ENCODE peak calls at places on chromosome 21, in five cellular contexts. E is SK-MEL-5; V is A172; K is kidney glomerular epithelial cell; P is activated effector memory CD4-positive, alpha-beta T cell treated with anti-CD3 and anti-CD28 coated beads, Interleukin-2, amount 50 U/mL, for 16 hours. O is an unnamed sample.

GRCh38 chr21:42187976-42188653 is 30.8 kb upstream of the ABCG1 start:
- DNase-seq in E (no peak), V (peak; percentile 46), K (no peak), P (peak; percentile 91), O (no peak)

GRCh38 chr21:46210378-46211136 is 18.0 kb downstream of the LSS start:
- DNase-seq in E (no peak), V (no peak), K (no peak), P (peak; percentile 54), O (no peak)

GRCh38 chr21:19767546-19767945 is 1230.7 kb upstream of the NCAM2 start:
- DNase-seq in E (no peak), V (no peak), K (no peak), P (no peak), O (no peak)

GRCh38 chr21:46605759-46606426 is 1.0 kb upstream of the S100B start:
- DNase-seq in E (no peak), V (no peak), K (no peak), P (no peak), O (no peak)

GRCh38 chr21:44285547-44285992 is at the start of gene AIRE:
- DNase-seq in E (no peak), V (no peak), K (no peak), P (no peak), O (no peak)

GRCh38 chr21:36079010-36079649 is 9.3 kb downstream of the CBR1 start:
- DNase-seq in E (peak; percentile 62), V (peak; percentile 16), K (no peak), P (peak; percentile 73), O (no peak)

GRCh38 chr21:40052276-40052675 is 185.0 kb downstream of the PCP4 start:
- DNase-seq in E (no peak), V (no peak), K (no peak), P (no peak), O (no peak)

GRCh38 chr21:43211085-43212071 is 42.6 kb downstream of the CRYAA start:
- DNase-seq in E (no peak), V (no peak), K (no peak), P (peak; percentile 60), O (no peak)

GRCh38 chr21:38202811-38203210 is 54.0 kb upstream of the KCNJ15 start:
- DNase-seq in E (no peak), V (no peak), K (no peak), P (no peak), O (no peak)

GRCh38 chr21:46151989-46152938 is 3.1 kb downstream of the FTCD start:
- DNase-seq in E (no peak), V (no peak), K (no peak), P (peak; percentile 46), O (no peak)

GRCh38 chr21:46596201-46596600 is 8.7 kb downstream of the S100B start:
- DNase-seq in E (no peak), V (no peak), K (no peak), P (no peak), O (no peak)

GRCh38 chr21:40967771-40968170 is 120.8 kb upstream of the DSCAM start:
- DNase-seq in E (no peak), V (no peak), K (no peak), P (no peak), O (no peak)